ENCODE peak calls at places on chromosomes 13 and 19, in five cellular contexts. T is body of pancreas, E is cardiac fibroblast, W is thoracic aorta, U is mucosa of descending colon. Q is an unnamed sample.

GRCh38 chr13:43629691-43630480 is 156.9 kb downstream of the ENOX1 start:
- DNase-seq in T (no peak), W (no peak), U (no peak), E (peak), Q (no peak)

GRCh38 chr19:45448887-45449299 is 18.9 kb upstream of the FOSB start:
- DNase-seq in U (peak), T (no peak), E (no peak), W (no peak), Q (no peak)

GRCh38 chr13:64723735-64724134 is 2506.4 kb downstream of the PCDH9 start:
- DNase-seq in W (no peak), E (peak), T (no peak), U (no peak), Q (no peak)

GRCh38 chr13:111531505-111531904 is 211.1 kb downstream of the TEX29 start:
- DNase-seq in E (peak), W (no peak), U (no peak), T (peak), Q (no peak)

GRCh38 chr19:45815501-45816216 is 551 bp upstream of the RSPH6A start:
- DNase-seq in E (no peak), W (no peak), T (no peak), U (no peak), Q (no peak)

GRCh38 chr13:114089751-114090400 is 42.5 kb downstream of the RASA3 start:
- DNase-seq in T (peak), W (no peak), U (no peak), E (no peak), Q (no peak)

GRCh38 chr13:26558912-26559485 is 1.5 kb downstream of the WASF3 start:
- DNase-seq in T (no peak), W (no peak), U (no peak), E (no peak), Q (no peak)

GRCh38 chr13:52428295-52428694 is 22.1 kb downstream of the VPS36 start:
- DNase-seq in W (no peak), T (no peak), E (peak), U (no peak), Q (no peak)

GRCh38 chr19:10417598-10418280 is 2.6 kb upstream of the PDE4A start:
- DNase-seq in E (no peak), W (no peak), U (no peak), T (no peak), Q (no peak)

GRCh38 chr13:90686438-90686837 is 661.0 kb upstream of the MIR17HG start:
- DNase-seq in T (no peak), W (no peak), U (no peak), E (peak), Q (no peak)

GRCh38 chr13:26707122-26708006 is 53.2 kb downstream of the GPR12 start:
- DNase-seq in W (no peak), E (peak), T (peak), U (peak), Q (peak)

GRCh38 chr13:113742000-113742441 is 17.0 kb upstream of the TMEM255B start:
- DNase-seq in U (peak), E (peak), W (no peak), T (peak), Q (no peak)

GRCh38 chr19:55319786-55320185 is 5.4 kb downstream of the TMEM150B start:
- DNase-seq in T (peak), E (peak), U (no peak), W (no peak), Q (no peak)

GRCh38 chr19:4301590-4302237 is 475 bp downstream of the TMIGD2 start:
- DNase-seq in T (no peak), E (no peak), U (no peak), W (no peak), Q (no peak)

GRCh38 chr19:4298772-4299550 is 3.2 kb downstream of the TMIGD2 start:
- DNase-seq in W (no peak), T (no peak), U (no peak), E (no peak), Q (no peak)

GRCh38 chr19:4297901-4298771 is 4.1 kb downstream of the TMIGD2 start:
- DNase-seq in U (no peak), W (no peak), E (no peak), T (no peak), Q (no peak)

GRCh38 chr19:4302238-4302630 is at the start of gene TMIGD2:
- DNase-seq in T (no peak), U (no peak), E (no peak), W (no peak), Q (no peak)

GRCh38 chr19:4300589-4300988 is 1.6 kb downstream of the TMIGD2 start:
- DNase-seq in T (no peak), U (no peak), E (no peak), W (no peak), Q (no peak)
- TF ChIP-seq CTCF in T (no peak), U (no peak), E (no peak), W (no peak), Q (no peak)

DNA sequence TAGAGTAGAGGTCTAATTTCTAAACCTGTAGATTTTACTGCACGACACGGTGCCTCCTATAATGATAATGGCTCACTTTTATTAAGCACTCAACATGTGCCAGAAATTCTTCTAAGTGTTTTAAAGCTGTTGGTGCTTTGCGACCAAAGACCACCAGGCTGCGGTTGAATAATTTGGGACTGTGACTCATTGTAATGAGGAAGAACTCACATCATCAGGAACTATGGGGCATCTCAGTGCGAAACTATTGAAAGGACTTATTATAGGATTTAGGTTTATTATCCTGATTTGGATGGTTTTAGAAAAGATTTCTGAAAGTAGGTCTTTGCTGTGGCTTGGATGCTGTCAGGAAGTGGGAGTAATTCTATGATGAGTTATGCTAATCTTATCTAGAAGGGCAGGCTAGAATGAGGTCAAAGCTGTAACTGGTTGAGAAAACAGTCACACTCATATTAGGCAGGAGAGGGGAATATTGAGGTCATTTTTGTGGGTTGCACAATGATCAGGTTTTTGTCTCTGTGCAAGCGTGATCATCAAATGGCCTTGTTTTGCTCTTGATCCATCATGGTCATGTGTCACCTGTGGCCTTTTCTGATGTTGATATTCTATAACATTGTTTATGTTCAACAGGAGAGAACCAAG is 266.8 kb downstream of the PCDH20 start:
- DNase-seq in T (no peak), E (no peak), U (no peak), W (no peak), Q (no peak)
- TF ChIP-seq CTCF in T (no peak), E (no peak), U (no peak), W (no peak), Q (no peak)

GRCh38 chr19:30719991-30720329 is 347.8 kb downstream of the ZNF536 start:
- DNase-seq in E (no peak), U (no peak), W (no peak), T (peak), Q (peak)

GRCh38 chr19:30718728-30719127 is 346.5 kb downstream of the ZNF536 start:
- DNase-seq in U (no peak), T (peak), W (no peak), E (no peak), Q (peak)

GRCh38 chr19:30718014-30718413 is 345.8 kb downstream of the ZNF536 start:
- DNase-seq in E (no peak), W (no peak), T (no peak), U (no peak), Q (no peak)

GRCh38 chr19:30717381-30717780 is 345.2 kb downstream of the ZNF536 start:
- DNase-seq in E (no peak), W (no peak), T (no peak), U (no peak), Q (no peak)

DNA sequence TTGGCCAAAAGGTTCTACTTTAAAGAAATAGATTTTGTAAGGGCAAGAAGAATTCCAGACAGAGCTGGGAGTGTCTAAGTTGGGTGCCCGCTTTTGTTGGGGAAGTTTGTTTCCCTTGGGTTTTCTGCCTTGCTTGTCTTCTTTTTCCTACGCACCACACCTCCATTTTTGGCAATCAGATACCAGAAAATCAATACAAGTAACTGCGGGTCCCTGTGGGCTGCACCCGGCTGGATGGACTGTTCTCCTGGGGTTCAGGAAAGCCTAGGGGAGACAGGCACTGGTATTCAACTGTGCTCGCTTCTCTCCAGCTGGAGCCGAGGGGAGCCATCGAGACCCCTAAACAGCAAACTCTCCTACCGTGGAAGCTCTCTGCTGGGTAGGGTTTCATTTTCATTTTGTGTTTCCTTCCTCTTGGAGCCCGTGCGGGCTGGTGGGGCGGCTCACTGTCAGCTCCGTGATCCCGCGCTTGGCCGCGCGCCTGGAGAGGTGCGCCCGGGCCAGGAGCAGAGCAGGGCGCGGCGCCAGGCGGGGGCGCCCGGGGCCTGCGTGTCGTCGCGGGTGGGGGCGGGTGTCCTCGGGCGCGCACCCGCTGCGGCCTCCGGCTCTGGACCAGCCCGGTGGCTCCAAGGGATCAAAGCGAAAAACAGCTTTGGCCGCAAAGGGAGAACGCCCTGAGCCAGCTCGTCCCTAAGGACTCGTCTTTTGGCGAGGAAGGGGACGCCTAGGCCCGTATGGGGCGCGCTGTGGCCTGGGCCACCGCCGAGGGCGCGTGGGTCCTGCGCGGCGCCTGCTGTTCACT is 347.2 kb downstream of the ZNF536 start:
- DNase-seq in W (no peak), E (peak), T (peak), U (peak), Q (peak)
- TF ChIP-seq CTCF in W (no peak), E (no peak), T (no peak), U (no peak), Q (no peak)

GRCh38 chr13:51222510-51223283 is 499 bp downstream of the FAM124A start:
- DNase-seq in E (no peak), W (no peak), T (no peak), U (no peak), Q (no peak)
- TF ChIP-seq CTCF in E (peak), W (no peak), T (no peak), U (no peak), Q (no peak)